ENCODE peak calls at places on chromosomes 1 and 21, in seven cellular contexts. E, P, R, V, X, Z and C are unnamed samples.

GRCh38 chr1:1072849-1073742 is 1.0 kb downstream of the RNF223 start:
- DNase-seq in E (no peak), P (no peak), R (no peak), V (no peak), X (no peak), Z (peak; percentile 83), C (no peak)

GRCh38 chr1:186183970-186184628 is 191.0 kb downstream of the TPR start:
- DNase-seq in E (peak; percentile 66), P (no peak), R (no peak), V (no peak), X (no peak), Z (peak; percentile 74), C (no peak)

GRCh38 chr1:177286396-177286795 is 115.6 kb downstream of the BRINP2 start:
- DNase-seq in E (no peak), P (no peak), R (peak; percentile 53), V (no peak), X (no peak), Z (no peak), C (no peak)

GRCh38 chr1:202235856-202236837 is 42.5 kb downstream of the LGR6 start:
- DNase-seq in E (peak; percentile 97), P (peak; percentile 69), R (peak; percentile 96), V (peak; percentile 95), X (peak; percentile 92), Z (peak; percentile 99), C (peak; percentile 97)

GRCh38 chr1:160163612-160164011 is 12.2 kb downstream of the ATP1A4 start:
- DNase-seq in E (no peak), P (no peak), R (no peak), V (peak; percentile 85), X (no peak), Z (no peak), C (no peak)

GRCh38 chr21:34817821-34818662 is 149.2 kb downstream of the CLIC6 start:
- DNase-seq in E (no peak), P (no peak), R (no peak), V (no peak), X (no peak), Z (no peak), C (no peak)

GRCh38 chr1:220726634-220727033 is 21.5 kb upstream of the MTARC2 start:
- DNase-seq in E (no peak), P (no peak), R (no peak), V (no peak), X (no peak), Z (peak; percentile 27), C (no peak)

GRCh38 chr1:157154940-157155514 is 16.8 kb upstream of the ETV3 start:
- DNase-seq in E (peak; percentile 63), P (no peak), R (peak; percentile 52), V (peak; percentile 46), X (no peak), Z (peak; percentile 50), C (no peak)

GRCh38 chr1:219535021-219535420 is 77.9 kb downstream of the ZC3H11B start:
- DNase-seq in E (peak; percentile 18), P (no peak), R (no peak), V (no peak), X (no peak), Z (no peak), C (no peak)

GRCh38 chr1:46159516-46159915 is 15.4 kb upstream of the TSPAN1 start:
- DNase-seq in E (no peak), P (no peak), R (no peak), V (no peak), X (no peak), Z (no peak), C (no peak)

GRCh38 chr1:55313903-55314302 is 98.7 kb upstream of the USP24 start:
- DNase-seq in E (no peak), P (no peak), R (peak; percentile 38), V (peak; percentile 59), X (no peak), Z (no peak), C (no peak)

GRCh38 chr1:30085814-30086770 is 637.3 kb downstream of the MATN1 start:
- DNase-seq in E (peak; percentile 63), P (peak; percentile 89), R (peak; percentile 31), V (peak; percentile 94), X (peak; percentile 89), Z (peak; percentile 8), C (peak; percentile 57)

GRCh38 chr21:43667191-43667904 is 8.0 kb downstream of the RRP1B start:
- DNase-seq in E (peak; percentile 30), P (no peak), R (peak; percentile 81), V (no peak), X (no peak), Z (no peak), C (no peak)

GRCh38 chr1:49346767-49347349 is 570.2 kb upstream of the BEND5 start:
- DNase-seq in E (no peak), P (no peak), R (no peak), V (no peak), X (no peak), Z (no peak), C (no peak)

GRCh38 chr1:91712981-91713841 is 172.7 kb downstream of the TGFBR3 start:
- DNase-seq in E (peak; percentile 92), P (no peak), R (peak; percentile 78), V (peak; percentile 79), X (no peak), Z (peak; percentile 68), C (no peak)

GRCh38 chr1:87370519-87370918 is 41.8 kb downstream of the LMO4 start:
- DNase-seq in E (peak; percentile 23), P (no peak), R (no peak), V (peak; percentile 18), X (no peak), Z (no peak), C (no peak)

GRCh38 chr1:156551866-156552265 is 20.5 kb downstream of the IQGAP3 start:
- DNase-seq in E (peak; percentile 18), P (no peak), R (peak; percentile 19), V (no peak), X (no peak), Z (peak; percentile 63), C (no peak)

GRCh38 chr1:227058321-227058751 is 118.2 kb downstream of the COQ8A start:
- DNase-seq in E (peak; percentile 87), P (no peak), R (peak; percentile 80), V (peak; percentile 13), X (no peak), Z (peak; percentile 41), C (no peak)

GRCh38 chr1:92817986-92818764 is 13.7 kb upstream of the RPL5 start:
- DNase-seq in E (no peak), P (no peak), R (no peak), V (peak; percentile 71), X (peak; percentile 55), Z (peak; percentile 60), C (peak; percentile 58)

GRCh38 chr21:42376338-42376982 is 10.1 kb upstream of the TFF1 start:
- DNase-seq in E (no peak), P (no peak), R (no peak), V (no peak), X (peak; percentile 53), Z (no peak), C (no peak)
- H2BK120ac ChIP-seq in E (no peak overlapping the region), P (peak overlapping the region; percentile 28), R (no peak overlapping the region), V (no peak overlapping the region), X (no peak overlapping the region), Z (no peak overlapping the region), C (no peak overlapping the region)

GRCh38 chr1:56432561-56432971 is 146.8 kb downstream of the PLPP3 start:
- DNase-seq in E (no peak), P (no peak), R (no peak), V (no peak), X (no peak), Z (no peak), C (no peak)

GRCh38 chr1:56433056-56433577 is 146.2 kb downstream of the PLPP3 start:
- DNase-seq in E (no peak), P (no peak), R (no peak), V (no peak), X (no peak), Z (no peak), C (no peak)

GRCh38 chr1:56426587-56426986 is 152.8 kb downstream of the PLPP3 start:
- DNase-seq in E (no peak), P (no peak), R (no peak), V (no peak), X (no peak), Z (no peak), C (no peak)

GRCh38 chr1:56429288-56429687 is 150.1 kb downstream of the PLPP3 start:
- DNase-seq in E (no peak), P (no peak), R (no peak), V (peak; percentile 45), X (no peak), Z (no peak), C (no peak)

DNA sequence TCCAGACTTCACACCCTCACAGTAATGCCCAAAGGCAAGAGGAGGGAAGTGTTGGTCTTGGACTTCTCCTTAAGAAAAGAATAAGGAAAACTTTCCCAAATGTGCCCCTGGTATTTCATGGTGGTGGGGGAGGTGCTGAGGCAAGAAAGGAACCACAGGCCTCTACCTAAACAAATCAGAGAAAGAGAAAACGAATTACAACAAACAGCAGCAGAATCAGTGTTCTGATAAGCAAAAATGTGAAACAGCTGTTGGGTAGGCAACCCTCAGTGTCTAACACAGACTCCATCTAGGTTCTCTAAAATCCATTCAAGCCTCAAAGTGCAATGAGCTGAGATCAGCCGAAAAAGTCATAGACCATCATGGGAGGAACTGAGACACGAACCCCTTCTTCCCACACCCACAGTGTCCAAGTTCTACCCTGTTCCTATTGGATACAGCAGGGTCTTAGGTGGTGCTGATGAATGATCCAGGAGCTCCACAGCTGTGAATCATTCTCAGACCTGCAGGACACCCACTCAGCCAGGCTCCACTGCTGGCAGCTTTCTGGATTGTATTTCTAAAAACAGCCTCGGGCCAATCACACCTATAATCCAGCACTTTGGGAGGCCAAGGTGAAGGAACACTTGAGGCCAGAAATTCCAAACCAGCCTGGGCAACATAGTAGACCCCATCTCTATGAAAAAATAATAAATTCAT is 149.1 kb downstream of the PLPP3 start:
- DNase-seq in E (no peak), P (no peak), R (no peak), V (peak; percentile 57), X (no peak), Z (peak; percentile 64), C (no peak)
- H2BK120ac ChIP-seq in E (no peak overlapping the region), P (no peak overlapping the region), R (no peak overlapping the region), V (no peak overlapping the region), X (no peak overlapping the region), Z (no peak overlapping the region), C (no peak overlapping the region)

GRCh38 chr1:65066766-65067490 is 81.1 kb upstream of the AK4 start:
- DNase-seq in E (peak; percentile 89), P (peak; percentile 36), R (peak; percentile 58), V (peak; percentile 85), X (peak; percentile 83), Z (peak; percentile 87), C (no peak)

GRCh38 chr1:65068202-65069011 is 79.6 kb upstream of the AK4 start:
- DNase-seq in E (peak; percentile 56), P (no peak), R (peak; percentile 4), V (peak; percentile 13), X (no peak), Z (peak; percentile 24), C (no peak)

GRCh38 chr1:65067491-65068201 is 80.4 kb upstream of the AK4 start:
- DNase-seq in E (peak; percentile 89), P (peak; percentile 74), R (peak; percentile 56), V (peak; percentile 89), X (peak; percentile 80), Z (peak; percentile 72), C (peak; percentile 78)

GRCh38 chr1:65065535-65066378 is 82.2 kb upstream of the AK4 start:
- DNase-seq in E (no peak), P (peak; percentile 27), R (no peak), V (peak; percentile 71), X (peak; percentile 84), Z (peak; percentile 86), C (peak; percentile 72)

GRCh38 chr1:65066379-65066765 is 81.6 kb upstream of the AK4 start:
- DNase-seq in E (no peak), P (peak; percentile 52), R (no peak), V (no peak), X (no peak), Z (peak; percentile 55), C (peak; percentile 85)
- H2BK120ac ChIP-seq in E (no peak overlapping the region), P (no peak overlapping the region), R (no peak overlapping the region), V (no peak overlapping the region), X (no peak overlapping the region), Z (no peak overlapping the region), C (no peak overlapping the region)

GRCh38 chr1:68207129-68207689 is 25.1 kb downstream of the WLS start:
- DNase-seq in E (peak; percentile 56), P (no peak), R (peak; percentile 64), V (no peak), X (no peak), Z (no peak), C (no peak)
- H2BK120ac ChIP-seq in E (no peak overlapping the region), P (no peak overlapping the region), R (no peak overlapping the region), V (no peak overlapping the region), X (no peak overlapping the region), Z (no peak overlapping the region), C (no peak overlapping the region)